ENCODE peak calls at places on chromosomes 6 and 20, in five cellular contexts. C, H, L, X and T are unnamed samples.

GRCh38 chr20:41617059-41617921 is 887 bp downstream of the CHD6 start:
- DNase-seq in C (no peak), H (no peak), L (no peak), X (peak), T (peak)

GRCh38 chr6:136609878-136610706 is 59.9 kb upstream of the MAP7 start:
- DNase-seq in C (no peak), H (no peak), L (peak), X (peak), T (no peak)

GRCh38 chr6:121533321-121533841 is 97.9 kb downstream of the GJA1 start:
- DNase-seq in C (no peak), H (no peak), L (no peak), X (no peak), T (no peak)

GRCh38 chr20:61805781-61806180 is 259.9 kb downstream of the TAF4 start:
- DNase-seq in C (no peak), H (no peak), L (no peak), X (no peak), T (no peak)

GRCh38 chr20:717817-718216 is 42.2 kb upstream of the SCRT2 start:
- DNase-seq in C (no peak), H (no peak), L (no peak), X (no peak), T (no peak)

GRCh38 chr6:43979525-43979924 is 147.7 kb downstream of the MRPL14 start:
- DNase-seq in C (peak), H (no peak), L (no peak), X (no peak), T (no peak)

GRCh38 chr6:99002826-99003225 is 55.1 kb upstream of the FBXL4 start:
- DNase-seq in C (no peak), H (no peak), L (no peak), X (peak), T (no peak)

GRCh38 chr6:14455442-14455841 is 337.9 kb downstream of the CD83 start:
- DNase-seq in C (no peak), H (no peak), L (no peak), X (no peak), T (no peak)

GRCh38 chr20:11373391-11373790 is 544.3 kb upstream of the BTBD3 start:
- DNase-seq in C (no peak), H (no peak), L (no peak), X (peak), T (no peak)

GRCh38 chr6:157831424-157832249 is 8.6 kb downstream of the SNX9 start:
- DNase-seq in C (no peak), H (no peak), L (no peak), X (no peak), T (no peak)

GRCh38 chr20:8647868-8648495 is 420.9 kb upstream of the PLCB4 start:
- DNase-seq in C (no peak), H (no peak), L (no peak), X (peak), T (no peak)

GRCh38 chr20:33999025-33999629 is 5.4 kb downstream of the RALY start:
- DNase-seq in C (no peak), H (no peak), L (no peak), X (no peak), T (no peak)

GRCh38 chr6:45394586-45395095 is 16.9 kb upstream of the SUPT3H start:
- DNase-seq in C (no peak), H (no peak), L (no peak), X (no peak), T (no peak)

GRCh38 chr6:113734886-113735481 is 122.2 kb upstream of the MARCKS start:
- DNase-seq in C (no peak), H (no peak), L (no peak), X (peak), T (no peak)

GRCh38 chr6:93468291-93468690 is 48.9 kb upstream of the EPHA7 start:
- DNase-seq in C (no peak), H (no peak), L (no peak), X (peak), T (no peak)

GRCh38 chr6:166341915-166342292 is 441 bp downstream of the SFT2D1 start:
- DNase-seq in C (no peak), H (no peak), L (no peak), X (no peak), T (no peak)

GRCh38 chr20:11979306-11980128 is 61.8 kb downstream of the BTBD3 start:
- DNase-seq in C (no peak), H (no peak), L (no peak), X (no peak), T (no peak)

GRCh38 chr6:14458669-14459266 is 341.2 kb downstream of the CD83 start:
- DNase-seq in C (no peak), H (no peak), L (peak), X (peak), T (no peak)

GRCh38 chr6:107968081-107968480 is 10.1 kb upstream of the SEC63 start:
- DNase-seq in C (no peak), H (no peak), L (no peak), X (no peak), T (no peak)

GRCh38 chr6:80544500-80545055 is 438.1 kb downstream of the BCKDHB start:
- DNase-seq in C (no peak), H (no peak), L (no peak), X (no peak), T (no peak)

GRCh38 chr20:9615766-9616454 is 101.5 kb downstream of the LAMP5 start:
- DNase-seq in C (no peak), H (no peak), L (no peak), X (no peak), T (peak)

GRCh38 chr6:90413867-90414266 is 117.2 kb upstream of the BACH2 start:
- DNase-seq in C (peak), H (peak), L (no peak), X (no peak), T (peak)

GRCh38 chr6:71332012-71332411 is 43.4 kb downstream of the OGFRL1 start:
- DNase-seq in C (no peak), H (no peak), L (no peak), X (no peak), T (no peak)

GRCh38 chr20:36449663-36450062 is 91.7 kb upstream of the MYL9 start:
- DNase-seq in C (no peak), H (no peak), L (no peak), X (no peak), T (no peak)
- TF ChIP-seq CTCF in C (no peak), H (no peak), L (no peak), X (no peak), T (no peak)

GRCh38 chr20:46584508-46584907 is 34.1 kb upstream of the OCSTAMP start:
- DNase-seq in C (no peak), H (no peak), L (no peak), X (no peak), T (no peak)
- TF ChIP-seq CTCF in C (no peak), H (no peak), L (no peak), X (no peak), T (no peak)

GRCh38 chr6:32432050-32432450 is 7.6 kb upstream of the HLA-DRA start:
- DNase-seq in C (no peak), H (no peak), L (no peak), X (peak), T (no peak)
- TF ChIP-seq CTCF in C (peak), H (peak), L (no peak), X (peak), T (peak)

DNA sequence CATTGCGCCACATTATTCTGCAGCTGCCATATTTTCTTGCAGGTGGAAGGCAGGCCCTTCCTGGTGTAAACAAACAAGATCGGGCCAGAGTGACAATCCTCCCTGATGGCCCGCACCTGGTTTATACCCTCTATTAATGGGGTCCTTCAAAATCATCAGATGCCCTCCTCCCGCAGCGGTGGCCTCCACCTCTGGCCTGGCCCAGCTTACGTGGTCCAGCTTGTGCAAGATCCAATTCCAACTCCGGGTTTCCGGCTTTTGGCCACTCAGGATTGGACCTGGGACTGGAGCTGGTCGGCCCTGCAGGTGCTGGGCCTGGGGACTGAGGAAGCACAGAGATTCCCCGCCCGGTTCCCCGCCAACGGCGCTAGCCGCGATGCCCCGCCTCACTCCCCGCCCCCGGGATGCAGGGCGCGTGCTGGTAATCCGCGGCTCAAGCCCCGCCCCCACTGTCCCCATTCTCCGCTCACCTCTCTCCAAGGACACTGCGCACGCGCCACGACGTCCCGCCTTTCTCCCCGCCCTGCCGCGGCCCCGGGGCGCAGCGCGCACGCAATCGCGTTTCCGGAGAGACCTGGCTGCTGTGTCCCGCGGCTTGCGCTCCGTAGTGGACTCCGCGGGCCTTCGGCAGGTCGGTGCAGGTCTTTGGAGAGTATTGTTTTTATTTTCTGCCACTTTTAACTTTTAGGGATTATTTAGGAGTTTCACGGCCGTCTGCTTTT is at the start of gene TMEM14B:
- DNase-seq in C (peak), H (peak), L (peak), X (peak), T (peak)
- TF ChIP-seq CTCF in C (no peak), H (no peak), L (no peak), X (no peak), T (no peak)

GRCh38 chr20:38649275-38649891 is 47.8 kb downstream of the ARHGAP40 start:
- DNase-seq in C (no peak), H (peak), L (no peak), X (peak), T (peak)

GRCh38 chr20:38642498-38642897 is 40.9 kb downstream of the ARHGAP40 start:
- DNase-seq in C (no peak), H (no peak), L (no peak), X (no peak), T (no peak)

GRCh38 chr20:38644588-38644987 is 43.0 kb downstream of the ARHGAP40 start:
- DNase-seq in C (no peak), H (no peak), L (no peak), X (no peak), T (no peak)

GRCh38 chr20:38645318-38645717 is 43.7 kb downstream of the ARHGAP40 start:
- DNase-seq in C (no peak), H (no peak), L (no peak), X (no peak), T (peak)

DNA sequence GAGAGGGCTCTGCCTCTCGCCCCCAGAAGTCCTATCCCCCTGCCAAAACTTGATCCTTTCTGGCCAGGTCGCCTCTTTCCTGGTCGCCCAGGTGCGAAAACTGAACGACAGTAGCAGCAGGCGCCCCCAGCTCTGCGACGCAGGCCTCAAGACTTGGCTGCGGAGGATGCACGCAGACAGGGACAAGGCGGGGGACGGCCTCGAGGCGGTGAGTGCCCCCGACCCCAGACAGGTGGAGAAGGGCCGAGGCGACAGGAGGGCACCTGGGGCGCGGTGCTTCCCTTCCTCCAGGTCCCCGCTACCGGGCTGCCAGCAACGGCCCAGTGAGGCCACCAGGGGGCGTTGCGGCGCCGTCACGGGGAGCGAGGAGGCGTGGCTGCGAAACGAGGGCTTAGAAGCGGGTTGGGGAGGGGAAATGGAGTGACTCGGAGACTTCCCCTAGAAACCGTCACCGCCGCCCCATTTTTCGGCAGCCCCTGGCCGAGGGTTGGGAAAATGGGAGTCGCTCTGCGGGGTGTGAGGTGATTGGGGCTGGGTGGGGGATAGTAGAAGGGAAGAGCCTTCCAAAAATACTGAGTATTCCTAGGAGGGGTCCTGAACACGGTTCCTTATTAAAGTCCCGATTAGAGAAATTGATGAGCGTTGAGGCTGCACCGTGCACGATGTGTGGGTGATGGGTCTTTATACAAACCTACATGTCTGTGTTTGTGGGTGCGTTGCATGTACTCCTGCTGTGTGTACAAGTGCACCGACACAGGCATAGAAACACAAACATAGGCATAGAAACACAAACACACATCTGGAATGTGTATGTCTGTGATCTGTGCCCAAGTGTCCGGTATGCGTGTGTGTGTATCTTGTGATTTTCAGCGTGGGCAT is 44.6 kb downstream of the ARHGAP40 start:
- DNase-seq in C (peak), H (peak), L (peak), X (peak), T (peak)
- TF ChIP-seq CTCF in C (peak), H (peak), L (peak), X (peak), T (peak)